ENCODE peak calls at places on chromosomes 11 and 22, in four cellular contexts. O, X, D and M are unnamed samples.
A peak's percentile ranks its signal among the peaks of the same experiment; 100 is the strongest.

GRCh38 chr22:22463855-22464540 is 44.5 kb downstream of the ZNF280B start:
- DNase-seq in O (peak; percentile 99), X (peak; percentile 62), D (no peak), M (peak; percentile 83)

GRCh38 chr11:35304393-35304790 is 115.0 kb downstream of the SLC1A2 start:
- DNase-seq in O (no peak), X (peak; percentile 25), D (no peak), M (no peak)

GRCh38 chr11:64334764-64335741 is 5.0 kb upstream of the CCDC88B start:
- DNase-seq in O (peak; percentile 95), X (peak; percentile 85), D (peak; percentile 87), M (no peak)

GRCh38 chr11:106459135-106459534 is 381.7 kb downstream of the AASDHPPT start:
- DNase-seq in O (no peak), X (no peak), D (no peak), M (no peak)

GRCh38 chr22:47570300-47570685 is 807.8 kb downstream of the TBC1D22A start:
- DNase-seq in O (no peak), X (no peak), D (no peak), M (no peak)

GRCh38 chr11:68714047-68714856 is 29.9 kb downstream of the GAL start:
- DNase-seq in O (no peak), X (no peak), D (no peak), M (no peak)

GRCh38 chr11:70480711-70481110 is 82.4 kb downstream of the CTTN start:
- DNase-seq in O (no peak), X (no peak), D (no peak), M (no peak)

GRCh38 chr22:25176175-25176574 is 23.5 kb upstream of the CRYBB3 start:
- DNase-seq in O (no peak), X (no peak), D (no peak), M (no peak)

GRCh38 chr11:17907046-17907445 is 105.8 kb downstream of the SERGEF start:
- DNase-seq in O (no peak), X (no peak), D (no peak), M (no peak)

GRCh38 chr22:24772493-24773220 is 1.9 kb downstream of the PIWIL3 start:
- DNase-seq in O (peak; percentile 35), X (peak; percentile 61), D (no peak), M (peak; percentile 72)

GRCh38 chr22:25167834-25168601 is 31.6 kb upstream of the CRYBB3 start:
- DNase-seq in O (no peak), X (peak; percentile 27), D (no peak), M (no peak)

GRCh38 chr11:103433380-103433779 is 324.2 kb downstream of the DYNC2H1 start:
- DNase-seq in O (no peak), X (no peak), D (no peak), M (no peak)

GRCh38 chr11:75265851-75266531 is 25.4 kb downstream of the TPBGL start:
- DNase-seq in O (no peak), X (peak; percentile 75), D (no peak), M (no peak)

GRCh38 chr11:94652735-94653284 is 85.6 kb downstream of the PIWIL4 start:
- DNase-seq in O (no peak), X (no peak), D (no peak), M (no peak)

GRCh38 chr11:12502041-12502440 is 124.7 kb downstream of the PARVA start:
- DNase-seq in O (no peak), X (no peak), D (no peak), M (no peak)

GRCh38 chr11:33897761-33898403 is 6.0 kb upstream of the LMO2 start:
- DNase-seq in O (no peak), X (no peak), D (no peak), M (no peak)

GRCh38 chr22:41491379-41492100 is 22.6 kb downstream of the ACO2 start:
- DNase-seq in O (no peak), X (no peak), D (no peak), M (no peak)

GRCh38 chr22:40533712-40534378 is 102.7 kb downstream of the MRTFA start:
- DNase-seq in O (peak; percentile 39), X (no peak), D (peak; percentile 74), M (peak; percentile 45)

GRCh38 chr11:567629-568258 is 7.0 kb downstream of the RASSF7 start:
- DNase-seq in O (no peak), X (no peak), D (no peak), M (no peak)

GRCh38 chr11:126414615-126415014 is 59.1 kb downstream of the ST3GAL4 start:
- DNase-seq in O (no peak), X (no peak), D (no peak), M (no peak)

GRCh38 chr11:65575568-65576231 is at the start of gene EHBP1L1:
- DNase-seq in O (peak; percentile 91), X (no peak), D (peak; percentile 70), M (peak; percentile 55)

GRCh38 chr11:11036185-11037161 is 178.6 kb upstream of the ZBED5 start:
- DNase-seq in O (peak; percentile 42), X (peak; percentile 64), D (no peak), M (peak; percentile 57)

GRCh38 chr22:44550666-44551491 is 52.8 kb upstream of the RTL6 start:
- DNase-seq in O (no peak), X (no peak), D (peak; percentile 9), M (no peak)

GRCh38 chr22:45554040-45554406 is 51.3 kb downstream of the FBLN1 start:
- DNase-seq in O (peak; percentile 35), X (no peak), D (no peak), M (peak; percentile 54)

GRCh38 chr11:75518771-75519653 is 6.7 kb downstream of the GDPD5 start:
- DNase-seq in O (no peak), X (no peak), D (no peak), M (no peak)

GRCh38 chr22:49097966-49098365 is 729.7 kb downstream of the BRD1 start:
- DNase-seq in O (no peak), X (no peak), D (no peak), M (no peak)

GRCh38 chr11:10385696-10386095 is 69.4 kb upstream of the AMPD3 start:
- DNase-seq in O (no peak), X (no peak), D (no peak), M (no peak)

GRCh38 chr11:45056529-45056928 is 89.9 kb upstream of the PRDM11 start:
- DNase-seq in O (no peak), X (no peak), D (no peak), M (no peak)

DNA sequence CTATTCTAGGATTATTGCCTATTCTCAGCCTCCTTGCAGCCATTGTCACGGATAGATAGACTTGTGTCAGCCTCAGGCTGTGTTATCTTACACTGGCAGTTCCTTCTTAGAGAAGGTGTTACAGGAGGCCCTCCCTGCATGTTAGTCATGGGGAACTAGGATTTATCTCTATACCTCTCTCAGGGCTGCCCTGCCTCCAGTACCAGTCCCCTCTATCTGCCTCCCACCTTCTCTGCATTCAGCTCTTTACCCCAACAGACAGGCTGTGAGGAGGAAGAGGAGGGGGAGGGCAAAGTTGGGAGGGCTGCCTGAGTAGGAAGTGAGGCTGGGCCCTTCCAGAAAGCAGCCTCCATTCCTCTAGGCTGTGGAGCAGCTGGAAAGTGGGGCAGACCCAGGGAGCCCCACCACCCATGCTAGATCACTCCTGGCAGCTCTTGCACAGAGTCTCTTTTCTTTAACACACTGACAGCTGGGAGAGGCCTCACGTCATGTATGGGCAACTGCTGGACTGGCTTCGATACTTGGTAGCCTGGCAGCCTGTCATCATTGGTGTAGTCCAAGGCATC is 2.9 kb upstream of the IL18BP start:
- DNase-seq in O (peak; percentile 75), X (no peak), D (no peak), M (no peak)
- TF ChIP-seq SP1 in O (no peak), X (no peak), D (no peak), M (no peak)

DNA sequence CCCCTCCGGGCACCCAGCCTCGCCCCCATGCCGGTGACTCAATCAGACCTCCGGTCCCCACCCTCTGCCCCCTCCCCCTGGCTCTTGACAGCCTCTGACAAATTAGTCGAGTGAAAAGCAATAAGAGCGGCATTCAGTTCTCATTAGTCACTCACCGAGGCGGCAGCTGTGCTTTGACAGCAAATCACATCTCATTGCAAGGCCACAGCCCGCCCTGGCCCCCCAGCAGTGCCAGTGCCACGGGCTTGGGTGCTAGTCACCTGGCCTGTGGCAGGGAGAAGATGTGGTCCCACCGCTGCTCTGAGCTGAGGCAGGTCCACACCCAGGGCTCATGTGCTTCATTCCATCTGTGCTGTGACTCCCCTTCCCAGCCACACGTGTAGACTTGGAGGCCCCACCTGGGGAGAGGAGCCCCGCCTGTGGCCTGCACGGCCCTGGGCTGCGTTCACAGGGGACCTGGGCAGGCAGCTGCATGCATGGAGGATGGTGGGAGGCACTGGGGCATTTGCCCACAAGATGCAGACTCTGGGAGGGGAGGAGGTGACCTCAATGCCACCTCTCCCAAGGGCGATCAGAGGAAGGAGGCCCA is 7.4 kb upstream of the TH start:
- DNase-seq in O (no peak), X (peak; percentile 32), D (no peak), M (no peak)
- TF ChIP-seq TARDBP in O (no peak), X (no peak), D (no peak), M (no peak)

GRCh38 chr11:57885298-57886035 is 123.9 kb downstream of the CTNND1 start:
- DNase-seq in O (no peak), X (peak; percentile 20), D (no peak), M (no peak)
- TF ChIP-seq SP1 in O (no peak), X (no peak), D (no peak), M (no peak)

DNA sequence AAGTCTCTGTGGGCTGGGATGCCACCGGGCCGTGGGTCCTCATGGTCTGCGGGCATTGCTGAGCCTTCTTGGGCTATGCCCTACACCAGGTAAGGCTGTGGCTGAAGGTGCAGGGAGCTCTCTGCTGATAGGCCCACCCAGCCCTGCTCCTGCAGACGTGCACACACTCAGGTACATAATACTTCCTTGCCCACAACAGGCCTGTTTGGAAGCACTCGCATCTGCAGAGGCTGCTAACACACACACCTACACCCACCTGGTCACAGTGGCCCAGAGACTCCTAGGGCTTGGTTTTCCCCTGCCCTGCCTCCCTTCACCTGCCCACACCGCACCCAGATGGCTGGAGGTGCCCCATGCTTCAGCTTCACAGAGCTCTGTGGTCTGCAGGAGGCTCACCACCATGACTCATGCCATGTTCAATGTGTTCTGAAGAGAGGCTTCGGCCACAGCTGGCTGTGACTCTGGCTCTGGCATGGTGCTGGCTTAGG is 72.8 kb upstream of the KCNQ1OT1 start:
- DNase-seq in O (no peak), X (no peak), D (no peak), M (no peak)
- TF ChIP-seq TARDBP in O (no peak), X (no peak), D (no peak), M (no peak)

GRCh38 chr11:47924184-47924671 is 56.1 kb upstream of the PTPRJ start:
- DNase-seq in O (no peak), X (peak; percentile 45), D (no peak), M (no peak)
- TF ChIP-seq SP1 in O (no peak), X (no peak), D (no peak), M (no peak)

DNA sequence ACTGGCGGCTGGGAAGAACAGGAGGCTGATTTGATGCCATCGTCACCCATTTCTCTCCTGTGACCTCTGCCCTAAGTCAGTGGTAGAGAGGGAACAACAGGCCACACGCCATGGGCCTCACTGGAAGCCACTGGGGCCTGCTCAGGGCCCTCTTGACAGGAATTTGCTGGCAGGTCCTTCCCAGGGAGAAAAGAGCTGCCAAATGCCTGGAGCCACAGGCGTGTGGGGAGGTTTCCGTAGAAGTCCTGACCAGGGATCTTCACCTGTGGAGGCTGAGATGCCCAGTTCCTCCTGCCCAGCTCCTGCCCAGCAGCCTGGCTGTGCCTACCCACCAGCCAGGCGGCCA is 37.7 kb downstream of the TBX1 start:
- DNase-seq in O (no peak), X (no peak), D (no peak), M (no peak)
- TF ChIP-seq TARDBP in O (no peak), X (no peak), D (no peak), M (no peak)

DNA sequence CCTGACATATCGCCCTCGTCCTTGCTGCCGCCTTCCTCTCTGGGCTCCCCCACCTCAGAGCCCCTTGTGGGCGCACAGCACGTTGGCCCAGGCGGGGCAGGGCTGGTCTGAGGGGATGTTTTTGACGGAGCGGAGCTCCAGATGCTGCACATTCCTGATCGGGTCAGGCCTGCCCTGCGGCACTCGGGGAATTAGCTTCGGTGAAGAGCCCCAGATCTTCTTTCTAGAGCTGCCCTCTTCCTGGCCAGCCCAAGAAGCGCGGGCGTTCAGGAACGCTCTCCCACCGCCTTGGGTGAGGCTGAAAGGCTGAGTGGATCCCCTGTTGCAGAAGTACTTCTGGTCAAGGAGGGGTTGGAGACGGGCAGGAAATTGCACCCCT is 12.1 kb downstream of the YPEL4 start:
- DNase-seq in O (no peak), X (no peak), D (no peak), M (no peak)
- TF ChIP-seq SP1 in O (no peak), X (no peak), D (no peak), M (no peak)